ENCODE peak calls at places on chromosome 7, in five cellular contexts. One of them, this sample, is unnamed. For H3K9me3, the result is how much of the 10 kb centered on the place peaks cover.

GRCh38 chr7:151010307-151011096 is 13.8 kb downstream of the ATG9B start:
- DNase-seq in hepatocyte: peak
- DNase-seq in transverse colon: no peak
- DNase-seq in stomach: no peak
- DNase-seq in right atrium auricular region: no peak
- DNase-seq in this sample: peak

GRCh38 chr7:27434729-27435400 is 192.3 kb downstream of the EVX1 start:
- DNase-seq in hepatocyte: no peak
- DNase-seq in transverse colon: no peak
- DNase-seq in stomach: no peak
- DNase-seq in right atrium auricular region: no peak
- DNase-seq in this sample: no peak

GRCh38 chr7:38629621-38630020 is 1.6 kb downstream of the AMPH start:
- DNase-seq in hepatocyte: no peak
- DNase-seq in transverse colon: no peak
- DNase-seq in stomach: no peak
- DNase-seq in right atrium auricular region: no peak
- DNase-seq in this sample: no peak

GRCh38 chr7:9981950-9982349 is 991.7 kb upstream of the PHF14 start:
- DNase-seq in hepatocyte: no peak
- DNase-seq in transverse colon: no peak
- DNase-seq in stomach: no peak
- DNase-seq in right atrium auricular region: no peak
- DNase-seq in this sample: no peak

GRCh38 chr7:156840134-156840533 is 52.8 kb downstream of the LMBR1 start:
- DNase-seq in hepatocyte: no peak
- DNase-seq in transverse colon: no peak
- DNase-seq in stomach: no peak
- DNase-seq in right atrium auricular region: no peak
- DNase-seq in this sample: no peak

GRCh38 chr7:98283127-98283886 is 1.8 kb downstream of the BRI3 start:
- DNase-seq in hepatocyte: peak
- DNase-seq in transverse colon: peak
- DNase-seq in stomach: peak
- DNase-seq in right atrium auricular region: no peak
- DNase-seq in this sample: no peak

GRCh38 chr7:55120501-55121198 is 101.8 kb downstream of the EGFR start:
- DNase-seq in hepatocyte: peak
- DNase-seq in transverse colon: no peak
- DNase-seq in stomach: no peak
- DNase-seq in right atrium auricular region: no peak
- DNase-seq in this sample: no peak

GRCh38 chr7:106223156-106223555 is 61.6 kb downstream of the NAMPT start:
- DNase-seq in hepatocyte: no peak
- DNase-seq in transverse colon: no peak
- DNase-seq in stomach: no peak
- DNase-seq in right atrium auricular region: no peak
- DNase-seq in this sample: no peak

DNA sequence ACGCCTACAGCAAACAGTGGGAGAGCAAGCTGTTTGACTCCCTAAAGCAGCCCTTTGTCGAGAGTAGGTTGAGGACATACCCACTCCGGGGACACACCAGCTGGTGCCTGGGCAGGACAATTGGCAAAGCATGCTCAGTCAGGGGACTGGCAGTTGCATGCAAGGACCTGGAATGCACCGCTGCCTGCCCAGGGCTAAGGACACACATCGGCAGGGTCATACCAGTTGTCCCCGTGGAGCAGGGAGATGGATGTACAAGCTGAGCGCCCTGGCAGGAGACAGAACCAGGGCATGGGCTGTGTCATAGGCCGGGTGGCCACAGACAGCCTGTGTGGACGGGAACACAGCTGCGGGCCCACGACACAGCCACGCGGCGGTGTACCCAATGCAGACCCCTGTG is 18.3 kb upstream of the ELN start:
- DNase-seq in hepatocyte: no peak
- DNase-seq in transverse colon: no peak
- DNase-seq in stomach: no peak
- DNase-seq in right atrium auricular region: no peak
- DNase-seq in this sample: no peak
- H3K9me3 ChIP-seq in hepatocyte: under half
- H3K9me3 ChIP-seq in transverse colon: under half
- H3K9me3 ChIP-seq in stomach: under half
- H3K9me3 ChIP-seq in right atrium auricular region: under half
- H3K9me3 ChIP-seq in this sample: under half

GRCh38 chr7:25779002-25779546 is 372.9 kb upstream of the NFE2L3 start:
- DNase-seq in hepatocyte: no peak
- DNase-seq in transverse colon: no peak
- DNase-seq in stomach: no peak
- DNase-seq in right atrium auricular region: no peak
- DNase-seq in this sample: no peak

GRCh38 chr7:25775570-25775969 is 376.4 kb upstream of the NFE2L3 start:
- DNase-seq in hepatocyte: no peak
- DNase-seq in transverse colon: no peak
- DNase-seq in stomach: no peak
- DNase-seq in right atrium auricular region: no peak
- DNase-seq in this sample: no peak

GRCh38 chr7:25775999-25776736 is 375.8 kb upstream of the NFE2L3 start:
- DNase-seq in hepatocyte: no peak
- DNase-seq in transverse colon: no peak
- DNase-seq in stomach: no peak
- DNase-seq in right atrium auricular region: peak
- DNase-seq in this sample: no peak

GRCh38 chr7:25776737-25777109 is 375.3 kb upstream of the NFE2L3 start:
- DNase-seq in hepatocyte: no peak
- DNase-seq in transverse colon: no peak
- DNase-seq in stomach: no peak
- DNase-seq in right atrium auricular region: no peak
- DNase-seq in this sample: no peak

GRCh38 chr7:25777969-25778767 is 373.8 kb upstream of the NFE2L3 start:
- DNase-seq in hepatocyte: no peak
- DNase-seq in transverse colon: no peak
- DNase-seq in stomach: no peak
- DNase-seq in right atrium auricular region: no peak
- DNase-seq in this sample: no peak
- H3K9me3 ChIP-seq in hepatocyte: under half
- H3K9me3 ChIP-seq in transverse colon: under half
- H3K9me3 ChIP-seq in stomach: under half
- H3K9me3 ChIP-seq in right atrium auricular region: under half
- H3K9me3 ChIP-seq in this sample: under half

GRCh38 chr7:130263130-130263529 is 3.5 kb upstream of the CPA2 start:
- DNase-seq in hepatocyte: no peak
- DNase-seq in transverse colon: no peak
- DNase-seq in stomach: no peak
- DNase-seq in right atrium auricular region: no peak
- DNase-seq in this sample: no peak
- H3K9me3 ChIP-seq in hepatocyte: under half
- H3K9me3 ChIP-seq in transverse colon: under half
- H3K9me3 ChIP-seq in stomach: under half
- H3K9me3 ChIP-seq in right atrium auricular region: under half
- H3K9me3 ChIP-seq in this sample: under half

DNA sequence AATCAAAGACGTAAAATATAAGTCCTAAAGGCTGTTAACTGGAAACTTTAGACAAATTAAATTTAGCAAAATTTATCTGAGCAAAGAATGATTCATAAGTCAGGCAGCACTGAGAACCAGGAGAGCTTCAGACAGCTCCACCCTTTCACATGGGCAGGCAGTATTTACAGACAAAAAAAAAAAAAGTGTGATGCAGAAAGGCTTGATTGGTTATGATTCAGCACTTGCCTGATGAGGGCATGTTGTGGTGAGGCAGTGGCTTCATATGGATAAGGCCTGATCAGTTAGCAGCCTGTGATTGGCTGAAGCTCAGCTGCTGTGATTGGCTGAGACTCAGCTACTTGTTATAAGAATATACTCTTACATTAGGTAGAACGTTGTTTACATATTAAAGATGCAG is 495.4 kb upstream of the POM121L12 start:
- DNase-seq in hepatocyte: peak
- DNase-seq in transverse colon: no peak
- DNase-seq in stomach: no peak
- DNase-seq in right atrium auricular region: no peak
- DNase-seq in this sample: no peak
- H3K9me3 ChIP-seq in hepatocyte: under half
- H3K9me3 ChIP-seq in transverse colon: under half
- H3K9me3 ChIP-seq in stomach: under half
- H3K9me3 ChIP-seq in right atrium auricular region: under half
- H3K9me3 ChIP-seq in this sample: under half

GRCh38 chr7:19108985-19109946 is 8.2 kb downstream of the TWIST1 start:
- DNase-seq in hepatocyte: no peak
- DNase-seq in transverse colon: no peak
- DNase-seq in stomach: no peak
- DNase-seq in right atrium auricular region: no peak
- DNase-seq in this sample: no peak
- H3K9me3 ChIP-seq in hepatocyte: under half
- H3K9me3 ChIP-seq in transverse colon: under half
- H3K9me3 ChIP-seq in stomach: under half
- H3K9me3 ChIP-seq in right atrium auricular region: under half
- H3K9me3 ChIP-seq in this sample: under half

GRCh38 chr7:143889068-143889467 is 12.9 kb downstream of the TCAF1 start:
- DNase-seq in hepatocyte: no peak
- DNase-seq in transverse colon: no peak
- DNase-seq in stomach: no peak
- DNase-seq in right atrium auricular region: no peak
- DNase-seq in this sample: no peak
- H3K9me3 ChIP-seq in hepatocyte: under half
- H3K9me3 ChIP-seq in transverse colon: under half
- H3K9me3 ChIP-seq in stomach: under half
- H3K9me3 ChIP-seq in right atrium auricular region: under half
- H3K9me3 ChIP-seq in this sample: under half

DNA sequence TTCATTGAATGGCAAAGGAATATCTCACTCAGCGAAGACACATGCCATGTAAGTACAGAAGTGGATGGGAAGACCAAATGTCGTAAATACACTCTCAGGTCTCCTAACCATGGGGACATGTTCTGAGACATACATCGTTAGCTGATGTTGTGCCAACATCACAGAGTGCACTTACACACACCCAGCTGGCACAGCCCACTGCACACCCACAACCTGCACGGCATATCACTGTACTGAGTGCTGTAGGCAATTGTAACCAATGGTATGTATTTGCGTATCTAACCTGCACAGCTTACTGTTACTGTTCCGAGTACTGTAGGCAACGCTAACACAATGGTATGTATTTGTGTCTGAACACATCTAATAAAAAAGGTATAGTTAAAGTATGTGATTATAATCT is 550.4 kb downstream of the PTPRN2 start:
- DNase-seq in hepatocyte: no peak
- DNase-seq in transverse colon: no peak
- DNase-seq in stomach: no peak
- DNase-seq in right atrium auricular region: peak
- DNase-seq in this sample: no peak
- H3K9me3 ChIP-seq in hepatocyte: under half
- H3K9me3 ChIP-seq in transverse colon: under half
- H3K9me3 ChIP-seq in stomach: under half
- H3K9me3 ChIP-seq in right atrium auricular region: under half
- H3K9me3 ChIP-seq in this sample: under half

GRCh38 chr7:92932450-92932849 is 96.1 kb upstream of the CDK6 start:
- DNase-seq in hepatocyte: no peak
- DNase-seq in transverse colon: no peak
- DNase-seq in stomach: no peak
- DNase-seq in right atrium auricular region: no peak
- DNase-seq in this sample: no peak
- H3K9me3 ChIP-seq in hepatocyte: under half
- H3K9me3 ChIP-seq in transverse colon: under half
- H3K9me3 ChIP-seq in stomach: under half
- H3K9me3 ChIP-seq in right atrium auricular region: under half
- H3K9me3 ChIP-seq in this sample: under half

GRCh38 chr7:158244430-158244829 is 343.2 kb downstream of the PTPRN2 start:
- DNase-seq in hepatocyte: no peak
- DNase-seq in transverse colon: no peak
- DNase-seq in stomach: no peak
- DNase-seq in right atrium auricular region: peak
- DNase-seq in this sample: no peak
- H3K9me3 ChIP-seq in hepatocyte: under half
- H3K9me3 ChIP-seq in transverse colon: under half
- H3K9me3 ChIP-seq in stomach: under half
- H3K9me3 ChIP-seq in right atrium auricular region: under half
- H3K9me3 ChIP-seq in this sample: under half

DNA sequence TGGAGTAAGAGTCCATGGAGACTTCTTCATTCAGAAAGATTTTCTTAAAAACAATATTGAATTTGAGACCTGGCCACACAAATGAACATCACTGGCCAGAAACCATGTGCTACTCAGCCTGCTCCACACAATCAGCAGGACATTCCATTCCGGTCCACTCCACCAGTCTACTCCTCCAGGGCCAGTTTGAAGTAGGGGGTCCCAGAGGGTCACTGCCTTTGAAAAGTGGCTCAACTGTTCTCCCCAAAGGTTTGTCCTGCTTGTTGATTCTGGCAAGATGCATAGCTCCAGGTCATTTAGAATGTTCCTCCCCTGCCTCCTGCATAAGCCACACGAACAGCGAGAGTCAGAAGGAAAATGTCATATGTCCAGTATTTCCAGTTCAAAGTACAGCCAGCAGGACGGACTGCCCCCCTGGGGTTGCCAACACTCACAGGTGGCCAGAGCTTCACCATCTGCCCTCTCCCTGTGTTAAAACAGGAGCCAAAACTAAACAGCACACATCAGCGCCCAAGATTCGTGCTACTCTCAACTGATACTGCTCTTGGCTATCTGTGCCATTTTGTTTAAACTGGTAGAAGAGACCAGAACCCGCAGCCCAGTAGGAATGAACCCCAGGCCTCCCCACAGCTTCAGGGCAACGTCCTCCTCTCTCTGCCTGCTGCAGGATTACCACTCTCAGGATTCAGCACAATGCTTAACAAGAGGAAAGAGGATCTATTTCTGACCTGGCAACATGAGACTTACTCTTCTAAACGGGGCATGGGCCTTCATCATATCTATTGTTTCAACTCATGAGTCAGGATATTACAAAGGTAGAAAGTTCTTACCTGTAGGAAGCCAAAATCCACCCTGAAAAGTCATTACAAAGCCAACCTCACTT is 11.3 kb downstream of the GRB10 start:
- DNase-seq in hepatocyte: no peak
- DNase-seq in transverse colon: no peak
- DNase-seq in stomach: peak
- DNase-seq in right atrium auricular region: no peak
- DNase-seq in this sample: no peak
- H3K9me3 ChIP-seq in hepatocyte: under half
- H3K9me3 ChIP-seq in transverse colon: under half
- H3K9me3 ChIP-seq in stomach: under half
- H3K9me3 ChIP-seq in right atrium auricular region: under half
- H3K9me3 ChIP-seq in this sample: under half

This sample was measured in T-helper 17 cell.